ENCODE peak calls at places on chromosomes 3 and 15, in nine cellular contexts. O, T, G, A, X, R, M, B and D are unnamed samples.

GRCh38 chr15:79057050-79057449 is 33.5 kb downstream of the RASGRF1 start:
- DNase-seq in O (no peak), A (no peak), M (no peak), T (no peak), B (no peak), X (no peak), G (no peak), R (no peak), D (no peak)

GRCh38 chr3:47418167-47419082 is 37.6 kb downstream of the PTPN23 start:
- DNase-seq in M (no peak), O (peak), X (peak), R (no peak), T (no peak), G (no peak), A (no peak), B (no peak), D (no peak)

GRCh38 chr15:68614621-68615035 is 35.8 kb downstream of the CORO2B start:
- DNase-seq in B (peak), G (no peak), M (no peak), R (no peak), A (no peak), X (no peak), T (no peak), O (no peak), D (peak)

GRCh38 chr3:62048577-62048976 is 324.8 kb downstream of the FEZF2 start:
- DNase-seq in X (no peak), B (no peak), A (no peak), M (no peak), G (no peak), R (no peak), T (no peak), O (no peak), D (no peak)

GRCh38 chr3:15778332-15778858 is 19.4 kb downstream of the ANKRD28 start:
- DNase-seq in T (no peak), R (no peak), O (no peak), G (no peak), M (no peak), A (no peak), X (no peak), B (no peak), D (no peak)

GRCh38 chr3:123929325-123929724 is 31.7 kb downstream of the CCDC14 start:
- DNase-seq in A (no peak), R (no peak), G (no peak), O (no peak), M (no peak), T (no peak), B (no peak), X (no peak), D (no peak)

GRCh38 chr15:101182215-101182614 is 69.6 kb downstream of the CHSY1 start:
- DNase-seq in T (no peak), O (no peak), X (no peak), R (no peak), M (no peak), G (no peak), A (no peak), B (no peak), D (no peak)

GRCh38 chr3:101963902-101964362 is 114.6 kb downstream of the NFKBIZ start:
- DNase-seq in T (no peak), X (no peak), M (no peak), R (peak), A (no peak), G (no peak), O (no peak), B (no peak), D (no peak)

GRCh38 chr3:45055411-45056143 is 29.5 kb downstream of the CLEC3B start:
- DNase-seq in T (no peak), A (no peak), G (no peak), B (peak), O (peak), M (no peak), X (no peak), R (peak), D (no peak)

GRCh38 chr3:155995525-155996370 is 124.6 kb upstream of the KCNAB1 start:
- DNase-seq in T (no peak), A (no peak), R (peak), B (no peak), X (no peak), O (peak), M (no peak), G (peak), D (no peak)

GRCh38 chr3:21747376-21747775 is 3.6 kb downstream of the ZNF385D start:
- DNase-seq in G (no peak), T (no peak), X (no peak), B (no peak), A (no peak), O (no peak), M (no peak), R (no peak), D (no peak)

GRCh38 chr3:100096866-100097265 is 17.4 kb downstream of the FILIP1L start:
- DNase-seq in X (no peak), T (no peak), G (no peak), B (no peak), R (no peak), A (no peak), M (no peak), O (no peak), D (no peak)

GRCh38 chr3:111926266-111926676 is 52.6 kb upstream of the ABHD10 start:
- DNase-seq in T (no peak), A (no peak), B (no peak), G (no peak), M (no peak), O (no peak), R (no peak), X (no peak), D (no peak)

GRCh38 chr15:101187820-101188516 is 63.9 kb downstream of the CHSY1 start:
- DNase-seq in A (no peak), M (no peak), R (peak), X (no peak), T (peak), B (no peak), O (no peak), G (no peak), D (no peak)

GRCh38 chr3:39038165-39038564 is 13.6 kb downstream of the SCN11A start:
- DNase-seq in G (no peak), B (no peak), A (no peak), M (no peak), T (no peak), X (no peak), O (no peak), R (peak), D (no peak)

GRCh38 chr15:57509965-57510364 is 81.7 kb upstream of the MYZAP start:
- DNase-seq in A (no peak), G (no peak), X (no peak), T (no peak), R (no peak), O (peak), B (no peak), M (no peak), D (no peak)

GRCh38 chr15:86654501-86654900 is 574.8 kb downstream of the AGBL1 start:
- DNase-seq in A (no peak), M (no peak), G (no peak), T (no peak), R (no peak), X (no peak), O (no peak), B (no peak), D (no peak)

GRCh38 chr3:109114746-109115145 is 3.2 kb downstream of the MORC1 start:
- DNase-seq in M (no peak), O (no peak), X (no peak), T (no peak), G (no peak), R (no peak), B (no peak), A (no peak), D (no peak)